ENCODE peak calls at places on chromosomes 2 and 18, in ten cellular contexts. O is heart left ventricle, U is A549, W is K562, G is GM12878, J is esophagus squamous epithelium, B is ovary, I is Peyer's patch, Y is HepG2, T is adrenal gland. A is an unnamed sample.

GRCh38 chr2:189086710-189087109 is 92.9 kb downstream of the COL5A2 start:
- DNase-seq in Y (no peak), U (no peak), J (no peak), O (no peak), G (no peak), T (no peak), B (no peak), W (no peak), I (no peak), A (no peak)

GRCh38 chr18:56952026-56952425 is 194.9 kb upstream of the BOD1L2 start:
- DNase-seq in O (no peak), U (peak; percentile 9), I (no peak), J (no peak), B (no peak), G (no peak), W (no peak), T (no peak), Y (no peak), A (no peak)

GRCh38 chr2:162382283-162382682 is 38.4 kb downstream of the GCA start:
- DNase-seq in Y (no peak), O (no peak), B (no peak), U (no peak), W (no peak), G (no peak), J (no peak), T (no peak), I (no peak), A (no peak)

GRCh38 chr2:200399046-200399445 is 92.6 kb downstream of the SPATS2L start:
- DNase-seq in W (no peak), J (no peak), I (no peak), O (no peak), U (no peak), T (no peak), Y (no peak), G (no peak), B (no peak), A (no peak)

GRCh38 chr18:5461056-5461455 is 82.7 kb downstream of the EPB41L3 start:
- DNase-seq in U (no peak), W (no peak), I (no peak), B (no peak), T (no peak), Y (no peak), O (no peak), J (no peak), G (no peak), A (no peak)

GRCh38 chr2:46909771-46910419 is 5.7 kb downstream of the MCFD2 start:
- DNase-seq in U (peak; percentile 85), Y (peak; percentile 52), T (peak; percentile 75), J (no peak), O (no peak), I (peak; percentile 72), G (peak; percentile 76), W (no peak), B (no peak), A (no peak)

GRCh38 chr2:150175034-150175433 is 312.4 kb downstream of the RND3 start:
- DNase-seq in T (no peak), U (no peak), Y (no peak), O (no peak), I (no peak), G (no peak), W (no peak), B (no peak), J (no peak), A (no peak)

GRCh38 chr2:11914455-11914854 is 168.0 kb downstream of the LPIN1 start:
- DNase-seq in U (no peak), O (no peak), B (no peak), G (no peak), Y (no peak), J (no peak), T (no peak), W (no peak), I (no peak), A (no peak)

GRCh38 chr2:134988994-134989605 is 58.1 kb downstream of the MAP3K19 start:
- DNase-seq in J (no peak), W (peak; percentile 43), I (no peak), U (peak; percentile 40), T (no peak), B (no peak), Y (peak; percentile 33), O (no peak), G (no peak), A (no peak)

GRCh38 chr2:126244937-126245336 is 411.0 kb upstream of the GYPC start:
- DNase-seq in U (peak; percentile 59), J (no peak), G (peak; percentile 4), W (peak; percentile 34), O (peak; percentile 20), T (peak; percentile 29), I (peak; percentile 67), Y (peak; percentile 61), B (no peak), A (no peak)

GRCh38 chr18:21284540-21284939 is 42.5 kb downstream of the GREB1L start:
- DNase-seq in J (no peak), O (no peak), W (no peak), B (no peak), G (no peak), U (no peak), I (no peak), T (no peak), Y (no peak), A (no peak)

DNA sequence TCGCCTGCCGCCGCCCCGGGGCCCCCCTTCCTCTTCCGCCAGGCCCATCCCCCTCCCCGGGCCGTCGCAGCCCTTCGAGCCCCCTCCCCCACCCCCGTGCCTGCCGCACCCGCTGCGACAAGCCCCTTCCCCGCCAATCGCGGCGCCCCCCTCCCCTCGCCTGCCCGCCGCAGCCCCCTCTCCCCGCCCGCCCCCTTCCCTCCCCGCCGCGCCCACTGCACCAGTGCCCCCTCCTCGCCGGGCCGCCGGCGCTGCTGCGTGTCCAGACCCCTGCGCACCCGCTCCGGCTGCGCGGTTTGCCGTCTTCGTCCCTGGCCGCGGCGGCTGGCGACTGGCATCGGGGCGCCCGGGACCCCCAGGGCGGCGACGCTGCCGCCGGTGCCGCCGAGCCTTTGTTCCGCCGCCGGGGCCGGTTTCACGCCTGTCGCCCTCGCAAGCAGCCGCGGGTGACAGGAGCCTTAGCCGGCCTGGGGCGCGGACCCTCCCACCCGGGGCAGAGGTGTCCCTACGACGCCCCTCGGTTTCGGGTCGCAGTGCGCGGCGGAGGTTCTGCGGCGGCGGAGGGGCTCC is 18.1 kb downstream of the GPC1 start:
- DNase-seq in J (no peak), T (peak; percentile 11), I (no peak), G (no peak), B (peak; percentile 48), W (no peak), O (no peak), U (no peak), Y (no peak), A (no peak)
- H3K4me3 ChIP-seq in J (peak overlapping the region; percentile 84), T (no peak overlapping the region), I (no peak overlapping the region), G (no peak overlapping the region), B (peak overlapping the region; percentile 28), W (no peak overlapping the region), O (no peak overlapping the region), U (peak overlapping the region; percentile 70), Y (peak overlapping the region; percentile 8), A (peak overlapping the region; percentile 69)

GRCh38 chr18:62781893-62782292 is 66.6 kb downstream of the PHLPP1 start:
- DNase-seq in O (no peak), J (no peak), U (peak; percentile 62), T (peak; percentile 43), Y (peak; percentile 29), B (no peak), I (no peak), W (no peak), G (no peak), A (no peak)
- H3K4me1 ChIP-seq in O (no peaks in the 10 kb centered on the region), J (no peaks in the 10 kb centered on the region), U (peaks cover 76% of the 10 kb centered on the region), T (peaks cover 52% of the 10 kb centered on the region), Y (peaks cover 57% of the 10 kb centered on the region), B (peaks cover 6% of the 10 kb centered on the region), I (no peaks in the 10 kb centered on the region), W (peaks cover 14% of the 10 kb centered on the region), G (peaks cover 5% of the 10 kb centered on the region), A (peaks cover 3% of the 10 kb centered on the region)

DNA sequence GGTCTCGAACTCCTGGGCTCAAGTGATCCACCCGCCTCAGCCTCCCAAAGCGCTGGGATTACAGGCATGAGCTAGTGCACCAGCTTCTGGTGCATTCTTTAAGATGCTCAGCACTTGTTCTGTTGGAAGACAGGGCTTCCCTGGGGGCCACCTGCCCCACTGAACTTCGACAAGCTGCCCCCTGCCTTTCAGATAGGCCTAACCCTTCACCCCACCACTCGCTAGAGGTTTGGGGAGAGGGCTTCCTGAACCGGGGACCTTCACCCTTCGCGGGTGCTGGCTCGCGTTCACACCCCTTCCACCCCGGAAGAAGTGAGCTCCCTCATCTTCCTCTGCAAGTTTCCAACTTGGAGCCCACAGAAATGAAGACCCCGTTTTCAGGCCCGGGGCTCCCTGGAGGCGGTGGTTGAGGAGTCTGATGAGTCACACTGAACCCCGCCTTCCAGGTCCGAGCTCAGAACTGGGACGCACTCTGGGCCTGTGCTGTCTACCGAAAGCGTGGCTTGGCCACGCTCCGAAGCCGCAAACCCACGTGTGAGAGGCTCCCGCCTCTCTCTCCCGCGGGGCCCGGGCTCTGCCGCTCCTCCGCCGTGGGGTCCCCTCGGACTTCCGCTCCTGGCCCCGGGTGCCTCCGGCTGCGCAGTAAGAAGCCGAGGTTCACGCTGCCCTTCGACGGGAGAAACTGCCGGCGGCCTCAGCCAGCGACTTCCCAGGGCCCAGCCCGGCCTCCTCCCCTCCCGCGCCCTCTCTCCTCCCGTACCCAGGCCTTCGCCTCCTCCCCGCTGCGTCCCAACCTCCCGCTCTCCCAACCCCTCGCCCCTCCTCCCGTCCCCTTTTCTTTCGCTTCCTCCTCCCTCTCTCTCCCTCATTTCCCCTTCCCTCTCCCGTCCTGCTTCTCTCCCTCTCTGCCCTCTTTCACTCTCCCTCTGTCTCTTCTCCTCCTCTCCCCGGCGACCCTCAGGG is 47.5 kb upstream of the SP3 start:
- DNase-seq in I (peak; percentile 68), W (no peak), O (peak; percentile 80), U (no peak), B (peak; percentile 87), J (peak; percentile 24), T (peak; percentile 79), Y (no peak), G (no peak), A (peak; percentile 94)
- TF ChIP-seq POLR2A in I (no peak), W (no peak), O (no peak), U (no peak), B (peak; percentile 2), J (no peak), T (no peak), Y (no peak), G (peak; percentile 27), A (peak; percentile 20)

GRCh38 chr2:240815761-240816583 is 4.0 kb downstream of the KIF1A start:
- DNase-seq in J (no peak), U (no peak), O (no peak), T (no peak), I (no peak), W (no peak), Y (no peak), B (no peak), G (no peak), A (no peak)

GRCh38 chr2:240818293-240818542 is 1.8 kb downstream of the KIF1A start:
- DNase-seq in O (no peak), G (no peak), B (no peak), T (no peak), I (no peak), U (no peak), Y (no peak), W (no peak), J (no peak), A (no peak)

GRCh38 chr2:240817496-240818292 is 2.3 kb downstream of the KIF1A start:
- DNase-seq in W (no peak), J (no peak), I (no peak), T (peak; percentile 5), Y (no peak), G (no peak), B (no peak), U (no peak), O (no peak), A (no peak)

GRCh38 chr2:240814946-240815760 is 4.9 kb downstream of the KIF1A start:
- DNase-seq in B (no peak), T (peak; percentile 4), Y (no peak), O (no peak), G (no peak), I (no peak), W (no peak), J (no peak), U (no peak), A (no peak)

GRCh38 chr2:240816584-240817495 is 3.2 kb downstream of the KIF1A start:
- DNase-seq in T (peak; percentile 2), G (no peak), I (no peak), B (no peak), J (no peak), W (no peak), Y (no peak), U (no peak), O (no peak), A (no peak)
- H3K4me3 ChIP-seq in T (no peak overlapping the region), G (no peak overlapping the region), I (no peak overlapping the region), B (no peak overlapping the region), J (no peak overlapping the region), W (no peak overlapping the region), Y (no peak overlapping the region), U (no peak overlapping the region), O (no peak overlapping the region), A (no peak overlapping the region)